ENCODE peak calls at places on chromosomes 16 and 17, in nine cellular contexts. N is WTC11; B is head of caudate nucleus; D is aorta; P is AG04449; X is ELF-1; R is activated CD4-positive, alpha-beta memory T cell treated with anti-CD3 and anti-CD28 coated beads, Interleukin-2, amount 10 ng/mL, durations not matched to agents 7 days and 5 days; T is cardiac septum; U is central memory CD8-positive, alpha-beta T cell. L is an unnamed sample.

GRCh38 chr17:45110676-45111611 is 21.4 kb downstream of the PLCD3 start:
- DNase-seq in P (no peak), N (no peak), T (peak; percentile 83), B (peak; percentile 45), D (no peak), U (no peak), X (no peak), R (no peak), L (peak; percentile 74)

GRCh38 chr16:75002474-75002873 is 3.6 kb downstream of the ZNRF1 start:
- DNase-seq in U (no peak), P (no peak), B (no peak), X (peak; percentile 15), N (no peak), T (no peak), D (no peak), R (no peak), L (no peak)

GRCh38 chr17:20063665-20064648 is 54.8 kb downstream of the SPECC1 start:
- DNase-seq in U (no peak), T (no peak), B (peak; percentile 63), P (peak; percentile 36), D (peak; percentile 90), R (peak; percentile 18), X (no peak), N (no peak), L (peak; percentile 51)

GRCh38 chr17:48153711-48154642 is 46.4 kb downstream of the SNX11 start:
- DNase-seq in N (peak; percentile 60), D (no peak), U (no peak), P (no peak), B (no peak), T (no peak), R (no peak), X (peak; percentile 38), L (no peak)

GRCh38 chr17:12830692-12831363 is 41.5 kb downstream of the ARHGAP44 start:
- DNase-seq in U (no peak), N (no peak), D (no peak), B (no peak), X (no peak), T (no peak), P (no peak), R (no peak), L (no peak)

GRCh38 chr17:27573971-27574525 is 56.9 kb upstream of the LGALS9 start:
- DNase-seq in X (peak; percentile 34), R (no peak), U (no peak), T (no peak), N (no peak), P (no peak), D (no peak), B (no peak), L (no peak)

GRCh38 chr17:40551091-40551873 is 14.0 kb downstream of the CCR7 start:
- DNase-seq in U (no peak), T (peak; percentile 80), B (no peak), X (no peak), N (peak; percentile 6), D (peak; percentile 82), R (peak; percentile 14), P (peak; percentile 99), L (no peak)

GRCh38 chr16:85557976-85558589 is 55.0 kb upstream of the GSE1 start:
- DNase-seq in R (no peak), P (no peak), X (no peak), B (no peak), D (no peak), T (no peak), U (no peak), N (no peak), L (no peak)

GRCh38 chr16:74563828-74564263 is 43.1 kb downstream of the GLG1 start:
- DNase-seq in N (no peak), T (no peak), B (no peak), P (no peak), R (no peak), U (no peak), D (no peak), X (no peak), L (no peak)

GRCh38 chr17:57962441-57963148 is 7.4 kb upstream of the CUEDC1 start:
- DNase-seq in D (no peak), U (no peak), N (no peak), B (no peak), P (no peak), X (no peak), T (no peak), R (no peak), L (no peak)

GRCh38 chr17:81902023-81902652 is at the start of gene NPB:
- DNase-seq in N (peak; percentile 42), D (peak; percentile 79), U (no peak), B (peak; percentile 36), P (no peak), X (no peak), T (no peak), R (no peak), L (no peak)

GRCh38 chr17:82836823-82837357 is 2.9 kb downstream of the ZNF750 start:
- DNase-seq in P (no peak), D (no peak), X (peak; percentile 45), R (no peak), U (no peak), T (no peak), N (no peak), B (no peak), L (no peak)

GRCh38 chr16:70453891-70454220 is 539 bp upstream of the FCSK start:
- DNase-seq in D (no peak), B (peak; percentile 34), X (no peak), R (no peak), T (no peak), P (no peak), U (no peak), N (no peak), L (no peak)

GRCh38 chr16:12255473-12255872 is 278.9 kb downstream of the SNX29 start:
- DNase-seq in N (no peak), D (no peak), B (no peak), T (no peak), X (no peak), P (no peak), R (no peak), U (no peak), L (no peak)

GRCh38 chr16:88681709-88682451 is 4.4 kb downstream of the SNAI3 start:
- DNase-seq in N (no peak), T (no peak), R (peak; percentile 77), D (peak; percentile 76), B (peak; percentile 59), U (no peak), X (no peak), P (no peak), L (no peak)

GRCh38 chr17:68288804-68289203 is 2.1 kb downstream of the SLC16A6 start:
- DNase-seq in T (no peak), B (no peak), N (no peak), R (peak; percentile 22), X (no peak), U (no peak), D (no peak), P (no peak), L (no peak)

GRCh38 chr16:30609002-30609927 is 924 bp downstream of the ZNF689 start:
- DNase-seq in P (no peak), D (peak; percentile 90), R (peak; percentile 59), X (peak; percentile 65), U (no peak), B (peak; percentile 28), N (peak; percentile 46), T (peak; percentile 79), L (peak; percentile 57)

GRCh38 chr17:49928826-49929475 is 40.0 kb upstream of the DLX4 start:
- DNase-seq in X (no peak), B (no peak), U (no peak), N (no peak), R (no peak), P (no peak), T (no peak), D (no peak), L (no peak)

L was measured in cerebellum.